ENCODE peak calls at places on chromosomes 11 and 22, in seven cellular contexts. One of them, this sample, is unnamed.

GRCh38 chr11:120168960-120169681 is 31.2 kb upstream of the TRIM29 start:
- DNase-seq in SW480: peak
- DNase-seq in SK-N-SH: peak
- DNase-seq in IMR-90: peak
- DNase-seq in posterior cingulate gyrus: peak
- DNase-seq in T follicular helper cell: no peak
- DNase-seq in upper lobe of right lung: peak
- DNase-seq in this sample: peak

GRCh38 chr22:50697667-50698506 is 25.3 kb downstream of the SHANK3 start:
- DNase-seq in T follicular helper cell: no peak
- DNase-seq in SK-N-SH: peak
- DNase-seq in posterior cingulate gyrus: no peak
- DNase-seq in upper lobe of right lung: peak
- DNase-seq in IMR-90: no peak
- DNase-seq in SW480: no peak
- DNase-seq in this sample: no peak

GRCh38 chr11:112285918-112286317 is 25.3 kb upstream of the PLET1 start:
- DNase-seq in SK-N-SH: no peak
- DNase-seq in SW480: no peak
- DNase-seq in posterior cingulate gyrus: no peak
- DNase-seq in T follicular helper cell: no peak
- DNase-seq in IMR-90: peak
- DNase-seq in upper lobe of right lung: no peak
- DNase-seq in this sample: no peak

GRCh38 chr11:86079421-86079820 is 10.5 kb upstream of the PICALM start:
- DNase-seq in IMR-90: no peak
- DNase-seq in T follicular helper cell: no peak
- DNase-seq in SK-N-SH: no peak
- DNase-seq in posterior cingulate gyrus: no peak
- DNase-seq in SW480: no peak
- DNase-seq in upper lobe of right lung: no peak
- DNase-seq in this sample: no peak

GRCh38 chr11:74739546-74740270 is 8.5 kb upstream of the CHRDL2 start:
- DNase-seq in IMR-90: peak
- DNase-seq in SK-N-SH: peak
- DNase-seq in T follicular helper cell: peak
- DNase-seq in upper lobe of right lung: no peak
- DNase-seq in SW480: peak
- DNase-seq in posterior cingulate gyrus: peak
- DNase-seq in this sample: peak

GRCh38 chr11:118629761-118630661 is 22.6 kb downstream of the PHLDB1 start:
- DNase-seq in SK-N-SH: no peak
- DNase-seq in T follicular helper cell: no peak
- DNase-seq in IMR-90: no peak
- DNase-seq in SW480: no peak
- DNase-seq in posterior cingulate gyrus: no peak
- DNase-seq in upper lobe of right lung: no peak
- DNase-seq in this sample: peak

GRCh38 chr11:34926101-34926830 is 9.8 kb downstream of the PDHX start:
- DNase-seq in SK-N-SH: peak
- DNase-seq in T follicular helper cell: no peak
- DNase-seq in upper lobe of right lung: no peak
- DNase-seq in posterior cingulate gyrus: no peak
- DNase-seq in SW480: peak
- DNase-seq in IMR-90: peak
- DNase-seq in this sample: peak

GRCh38 chr22:29344137-29344536 is 28.6 kb upstream of the RASL10A start:
- DNase-seq in SK-N-SH: peak
- DNase-seq in posterior cingulate gyrus: peak
- DNase-seq in T follicular helper cell: no peak
- DNase-seq in upper lobe of right lung: peak
- DNase-seq in IMR-90: peak
- DNase-seq in SW480: peak
- DNase-seq in this sample: peak

GRCh38 chr11:17014774-17015638 is 792 bp upstream of the PLEKHA7 start:
- DNase-seq in posterior cingulate gyrus: no peak
- DNase-seq in upper lobe of right lung: no peak
- DNase-seq in SK-N-SH: peak
- DNase-seq in SW480: peak
- DNase-seq in IMR-90: no peak
- DNase-seq in T follicular helper cell: no peak
- DNase-seq in this sample: peak

GRCh38 chr22:37485006-37485713 is 1.0 kb downstream of the MFNG start:
- DNase-seq in IMR-90: no peak
- DNase-seq in T follicular helper cell: peak
- DNase-seq in SW480: no peak
- DNase-seq in posterior cingulate gyrus: no peak
- DNase-seq in upper lobe of right lung: peak
- DNase-seq in SK-N-SH: no peak
- DNase-seq in this sample: no peak

GRCh38 chr11:74783241-74783871 is 34.7 kb downstream of the RNF169 start:
- DNase-seq in posterior cingulate gyrus: no peak
- DNase-seq in SK-N-SH: no peak
- DNase-seq in upper lobe of right lung: no peak
- DNase-seq in SW480: no peak
- DNase-seq in IMR-90: peak
- DNase-seq in T follicular helper cell: no peak
- DNase-seq in this sample: peak

This sample was measured in HT-29.